ENCODE peak calls at places on chromosome 6, in five cellular contexts. Y, I, N, D and Z are unnamed samples.

GRCh38 chr6:131657630-131658111 is 20.6 kb downstream of the ENPP3 start:
- DNase-seq in Y (peak), I (peak), N (no peak), D (no peak), Z (no peak)

GRCh38 chr6:12245763-12246720 is 44.1 kb upstream of the EDN1 start:
- DNase-seq in Y (no peak), I (no peak), N (no peak), D (no peak), Z (no peak)

GRCh38 chr6:3061501-3061941 is 6.8 kb upstream of the RIPK1 start:
- DNase-seq in Y (peak), I (no peak), N (no peak), D (no peak), Z (no peak)

GRCh38 chr6:89330910-89331309 is 15.8 kb upstream of the GABRR2 start:
- DNase-seq in Y (no peak), I (no peak), N (no peak), D (no peak), Z (no peak)

GRCh38 chr6:52286798-52287432 is 2.4 kb upstream of the MCM3 start:
- DNase-seq in Y (peak), I (no peak), N (no peak), D (peak), Z (no peak)

GRCh38 chr6:32397252-32397920 is 9.6 kb downstream of the BTNL2 start:
- DNase-seq in Y (no peak), I (no peak), N (no peak), D (no peak), Z (no peak)

GRCh38 chr6:17863971-17864754 is 123.3 kb downstream of the KIF13A start:
- DNase-seq in Y (peak), I (peak), N (no peak), D (peak), Z (no peak)

GRCh38 chr6:90914312-90914711 is 327.4 kb upstream of the MAP3K7 start:
- DNase-seq in Y (no peak), I (no peak), N (no peak), D (no peak), Z (no peak)

GRCh38 chr6:27608916-27609883 is 136.3 kb upstream of the ZNF184 start:
- DNase-seq in Y (peak), I (no peak), N (no peak), D (peak), Z (no peak)

GRCh38 chr6:85726206-85726605 is 83.5 kb upstream of the SYNCRIP start:
- DNase-seq in Y (no peak), I (no peak), N (no peak), D (peak), Z (no peak)

GRCh38 chr6:116922853-116923548 is 46.0 kb downstream of the RFX6 start:
- DNase-seq in Y (no peak), I (no peak), N (no peak), D (no peak), Z (no peak)

GRCh38 chr6:20814494-20814893 is 280.2 kb downstream of the CDKAL1 start:
- DNase-seq in Y (no peak), I (no peak), N (no peak), D (no peak), Z (no peak)

GRCh38 chr6:164532546-164533362 is 776.7 kb downstream of the C6orf118 start:
- DNase-seq in Y (no peak), I (no peak), N (no peak), D (no peak), Z (no peak)

GRCh38 chr6:159981591-159982245 is 12.8 kb downstream of the IGF2R start:
- DNase-seq in Y (peak), I (no peak), N (peak), D (no peak), Z (peak)

GRCh38 chr6:147060636-147061035 is 143.6 kb upstream of the STXBP5 start:
- DNase-seq in Y (no peak), I (no peak), N (no peak), D (no peak), Z (no peak)

GRCh38 chr6:149242883-149243282 is 74.6 kb upstream of the TAB2 start:
- DNase-seq in Y (no peak), I (no peak), N (no peak), D (no peak), Z (no peak)

GRCh38 chr6:79250107-79250514 is 15.6 kb upstream of the HMGN3 start:
- DNase-seq in Y (no peak), I (no peak), N (no peak), D (no peak), Z (no peak)

GRCh38 chr6:110951986-110952794 is 6.3 kb upstream of the GTF3C6 start:
- DNase-seq in Y (peak), I (no peak), N (no peak), D (no peak), Z (no peak)

GRCh38 chr6:1311400-1312192 is at the start of gene FOXQ1:
- DNase-seq in Y (no peak), I (no peak), N (peak), D (peak), Z (peak)

GRCh38 chr6:10862361-10862760 is 19.5 kb downstream of the GCM2 start:
- DNase-seq in Y (no peak), I (no peak), N (no peak), D (no peak), Z (no peak)

GRCh38 chr6:27541212-27541931 is 68.5 kb upstream of the ZNF184 start:
- DNase-seq in Y (no peak), I (no peak), N (no peak), D (peak), Z (no peak)

GRCh38 chr6:41647061-41647511 is 8.8 kb downstream of the MDFI start:
- DNase-seq in Y (no peak), I (no peak), N (no peak), D (no peak), Z (no peak)

GRCh38 chr6:21022343-21023107 is 488.3 kb downstream of the CDKAL1 start:
- DNase-seq in Y (no peak), I (no peak), N (no peak), D (peak), Z (no peak)

GRCh38 chr6:4637691-4638433 is 138.3 kb upstream of the CDYL start:
- DNase-seq in Y (peak), I (peak), N (no peak), D (peak), Z (no peak)

GRCh38 chr6:6760054-6760453 is 171.5 kb downstream of the LY86 start:
- DNase-seq in Y (no peak), I (no peak), N (no peak), D (no peak), Z (no peak)

GRCh38 chr6:146546440-146546839 is 2.8 kb downstream of the RAB32 start:
- DNase-seq in Y (peak), I (peak), N (no peak), D (no peak), Z (no peak)

GRCh38 chr6:54515013-54515412 is 206.8 kb downstream of the TINAG start:
- DNase-seq in Y (no peak), I (no peak), N (no peak), D (no peak), Z (no peak)
- TF ChIP-seq CTCF in Y (no peak), I (no peak), N (no peak), D (no peak), Z (peak)

GRCh38 chr6:151762817-151763216 is 44.7 kb upstream of the ESR1 start:
- DNase-seq in Y (no peak), I (no peak), N (no peak), D (no peak), Z (no peak)

GRCh38 chr6:151765444-151765886 is 42.0 kb upstream of the ESR1 start:
- DNase-seq in Y (peak), I (peak), N (peak), D (peak), Z (no peak)

GRCh38 chr6:151760486-151760885 is 47.0 kb upstream of the ESR1 start:
- DNase-seq in Y (no peak), I (no peak), N (no peak), D (no peak), Z (no peak)

GRCh38 chr6:151763303-151763702 is 44.2 kb upstream of the ESR1 start:
- DNase-seq in Y (peak), I (no peak), N (no peak), D (no peak), Z (no peak)

DNA sequence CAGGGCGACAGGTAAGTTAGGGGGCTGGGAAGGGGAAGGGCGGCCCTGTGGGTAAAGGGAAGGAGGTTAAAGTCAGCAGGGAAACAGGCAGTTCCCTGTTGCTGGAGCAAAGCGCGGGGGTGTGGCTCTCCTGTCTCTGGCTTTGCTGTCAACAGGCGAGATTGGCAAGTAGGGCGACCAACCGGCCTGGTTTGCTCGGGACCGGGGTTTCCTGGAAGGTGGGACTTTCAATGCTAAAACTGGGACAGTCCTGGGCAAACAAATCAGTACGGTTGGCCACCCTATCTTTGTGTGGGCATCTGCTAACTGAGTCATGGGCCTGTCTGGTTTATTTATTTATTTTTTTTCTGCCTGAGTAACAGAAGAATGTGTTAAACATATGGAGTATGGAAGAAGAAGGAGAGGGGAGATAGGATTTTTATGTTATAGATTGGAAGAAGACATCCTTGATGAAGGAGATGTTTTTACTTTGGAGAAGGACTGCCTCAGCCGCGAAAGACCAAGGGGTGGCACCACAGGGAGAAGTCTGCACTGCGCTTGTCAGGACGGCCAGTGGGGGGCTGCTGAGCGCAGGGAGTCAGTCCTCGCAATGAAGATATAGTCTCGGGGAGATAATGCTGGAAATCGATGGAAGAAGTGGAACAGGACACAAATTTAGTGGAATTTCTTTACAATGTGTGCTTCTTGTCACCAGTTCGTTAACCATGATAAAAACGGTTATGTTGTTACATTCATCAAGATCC is 43.4 kb upstream of the ESR1 start:
- DNase-seq in Y (peak), I (no peak), N (peak), D (peak), Z (no peak)
- TF ChIP-seq CTCF in Y (peak), I (peak), N (peak), D (peak), Z (peak)

GRCh38 chr6:36594029-36594815 is at the start of gene SRSF3:
- DNase-seq in Y (peak), I (peak), N (peak), D (peak), Z (peak)
- TF ChIP-seq CTCF in Y (peak), I (peak), N (peak), D (peak), Z (peak)

GRCh38 chr6:132751828-132752227 is 5.9 kb downstream of the VNN2 start:
- DNase-seq in Y (no peak), I (no peak), N (no peak), D (no peak), Z (no peak)
- TF ChIP-seq CTCF in Y (no peak), I (no peak), N (no peak), D (no peak), Z (no peak)